ENCODE peak calls at places on chromosomes 16 and 17, in six cellular contexts. L is small intestine; F is stimulated activated CD8-positive, alpha-beta memory T cell treated with anti-CD3 and anti-CD28 coated beads, Interleukin-7, amount 100 ng/mL, for 48 hours; I is cardiac muscle cell; Y is left cardiac atrium; J is GM04504. N is an unnamed sample.

GRCh38 chr17:11150946-11151345 is 90.1 kb upstream of the SHISA6 start:
- DNase-seq in Y (no peak), F (no peak), L (no peak), I (no peak), J (no peak), N (no peak)

GRCh38 chr16:57012353-57012752 is 23.0 kb downstream of the NLRC5 start:
- DNase-seq in L (no peak), Y (no peak), F (no peak), J (no peak), I (no peak), N (no peak)

GRCh38 chr17:4845128-4845527 is 12.0 kb downstream of the MINK1 start:
- DNase-seq in Y (no peak), F (no peak), J (no peak), I (no peak), L (no peak), N (no peak)

GRCh38 chr17:40553694-40554534 is 11.4 kb downstream of the CCR7 start:
- DNase-seq in I (peak), J (no peak), Y (peak), L (peak), F (no peak), N (no peak)

GRCh38 chr17:82065638-82066303 is at the start of gene DUS1L:
- DNase-seq in I (peak), L (peak), Y (peak), F (peak), J (peak), N (peak)

GRCh38 chr17:68347380-68347779 is 56.1 kb downstream of the ARSG start:
- DNase-seq in F (no peak), J (no peak), I (no peak), Y (no peak), L (no peak), N (no peak)

GRCh38 chr16:65413861-65414260 is 292.0 kb upstream of the CDH11 start:
- DNase-seq in J (no peak), L (no peak), I (no peak), Y (no peak), F (no peak), N (no peak)

GRCh38 chr16:1193143-1193824 is 31.8 kb downstream of the TPSG1 start:
- DNase-seq in J (no peak), F (no peak), Y (no peak), I (no peak), L (no peak), N (peak)

GRCh38 chr17:40538019-40538935 is 27.0 kb downstream of the CCR7 start:
- DNase-seq in I (no peak), J (no peak), F (no peak), Y (peak), L (no peak), N (no peak)

GRCh38 chr17:7356779-7357178 is 1.8 kb downstream of the TMEM95 start:
- DNase-seq in J (no peak), Y (no peak), F (no peak), I (no peak), L (no peak), N (no peak)

N was measured in NCI-H82.